ENCODE peak calls at places on chromosomes 13 and 19, in seven cellular contexts. D, N, V, A, R, H and F are unnamed samples.

GRCh38 chr19:30130356-30131122 is 188.5 kb downstream of the URI1 start:
- DNase-seq in H (no peak), D (no peak), V (no peak), N (no peak), R (no peak), A (no peak), F (no peak)

GRCh38 chr13:33487575-33488243 is 202.2 kb upstream of the STARD13 start:
- DNase-seq in D (peak; percentile 65), R (no peak), H (no peak), N (peak; percentile 74), A (peak; percentile 56), V (peak; percentile 27), F (no peak)

GRCh38 chr19:39566064-39566463 is 26.1 kb upstream of the EID2 start:
- DNase-seq in H (no peak), R (no peak), N (no peak), A (no peak), V (no peak), D (no peak), F (no peak)

GRCh38 chr19:46639356-46640061 is 3.5 kb upstream of the GNG8 start:
- DNase-seq in A (peak; percentile 89), V (no peak), H (no peak), R (no peak), N (peak; percentile 74), D (peak; percentile 58), F (no peak)

GRCh38 chr19:3366761-3367571 is 583 bp downstream of the NFIC start:
- DNase-seq in A (peak; percentile 57), D (no peak), V (no peak), R (no peak), N (peak; percentile 37), H (peak; percentile 77), F (no peak)

GRCh38 chr13:44904982-44905381 is 84.3 kb downstream of the NUFIP1 start:
- DNase-seq in H (no peak), R (no peak), N (no peak), V (no peak), A (peak; percentile 99), D (peak; percentile 97), F (no peak)

GRCh38 chr19:2374808-2375207 is 14.7 kb downstream of the TMPRSS9 start:
- DNase-seq in N (no peak), H (no peak), D (no peak), V (no peak), A (no peak), R (no peak), F (no peak)

GRCh38 chr13:113415032-113415431 is 38.3 kb downstream of the ADPRHL1 start:
- DNase-seq in V (no peak), R (no peak), A (no peak), D (no peak), H (no peak), N (no peak), F (no peak)

GRCh38 chr19:461664-462551 is 1.1 kb upstream of the SHC2 start:
- DNase-seq in V (peak; percentile 73), R (no peak), N (peak; percentile 63), H (peak; percentile 77), A (peak; percentile 17), D (no peak), F (no peak)

GRCh38 chr13:95354156-95354555 is 52.9 kb upstream of the ABCC4 start:
- DNase-seq in R (no peak), A (no peak), D (no peak), N (no peak), H (no peak), V (no peak), F (no peak)

GRCh38 chr19:11479470-11480080 is 1.3 kb downstream of the ELAVL3 start:
- DNase-seq in V (peak; percentile 92), R (no peak), A (no peak), D (no peak), N (peak; percentile 78), H (peak; percentile 97), F (peak; percentile 50)
- H2BK5ac ChIP-seq in V (no peak overlapping the region), R (no peak overlapping the region), A (no peak overlapping the region), D (no peak overlapping the region), N (no peak overlapping the region), H (no peak overlapping the region), F (no peak overlapping the region)

GRCh38 chr19:5406816-5407215 is 48.4 kb upstream of the ZNRF4 start:
- DNase-seq in D (no peak), H (no peak), A (no peak), R (no peak), V (no peak), N (no peak), F (no peak)
- H2BK5ac ChIP-seq in D (no peak overlapping the region), H (no peak overlapping the region), A (no peak overlapping the region), R (no peak overlapping the region), V (no peak overlapping the region), N (no peak overlapping the region), F (no peak overlapping the region)

DNA sequence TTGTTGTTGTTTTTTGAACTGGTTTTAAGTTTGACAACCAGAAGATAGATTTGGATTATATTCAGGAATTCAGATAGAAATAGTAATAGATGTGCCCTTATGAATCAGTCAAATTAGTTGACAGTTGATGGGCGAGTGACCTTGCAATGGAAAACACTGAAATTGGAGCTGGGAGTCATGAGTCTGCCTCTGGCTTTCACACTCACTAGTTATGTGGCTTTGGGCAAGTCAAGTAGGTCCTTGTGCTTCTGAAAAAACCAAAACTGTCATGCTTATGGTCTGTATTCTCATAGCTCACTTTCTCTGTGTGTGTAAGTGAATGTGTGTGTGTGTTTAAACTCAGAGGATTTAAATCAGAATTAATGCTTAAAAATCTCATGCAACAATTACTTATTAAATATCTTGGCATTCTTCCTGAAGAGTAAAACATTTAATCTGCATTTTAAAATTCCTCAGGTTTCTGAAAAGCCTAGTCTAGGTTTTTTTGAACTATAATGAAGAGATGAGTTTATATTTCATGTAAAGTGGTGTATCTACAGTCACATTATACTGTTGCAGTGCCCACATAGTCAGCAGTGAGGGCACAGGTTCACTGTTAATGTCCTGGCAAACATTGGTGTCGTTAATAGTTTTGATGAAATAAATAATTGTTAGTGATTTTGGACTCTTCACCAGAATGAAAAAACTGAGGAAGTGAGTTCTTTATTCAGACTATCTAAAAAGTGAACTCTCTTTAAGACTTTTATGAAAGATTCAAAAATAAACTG is 32.5 kb downstream of the UCHL3 start:
- DNase-seq in D (peak; percentile 18), V (no peak), R (no peak), A (no peak), H (no peak), N (no peak), F (no peak)
- H2BK5ac ChIP-seq in D (no peak overlapping the region), V (no peak overlapping the region), R (no peak overlapping the region), A (no peak overlapping the region), H (no peak overlapping the region), N (no peak overlapping the region), F (no peak overlapping the region)

GRCh38 chr13:32178763-32179162 is 136.4 kb downstream of the ZAR1L start:
- DNase-seq in A (no peak), R (no peak), V (no peak), N (no peak), H (no peak), D (no peak), F (no peak)

GRCh38 chr13:32175943-32176342 is 139.2 kb downstream of the ZAR1L start:
- DNase-seq in A (no peak), H (no peak), D (no peak), R (no peak), N (no peak), V (no peak), F (no peak)

GRCh38 chr13:32175307-32175706 is 139.9 kb downstream of the ZAR1L start:
- DNase-seq in N (no peak), A (no peak), R (no peak), D (no peak), V (no peak), H (no peak), F (no peak)

GRCh38 chr13:32176696-32177095 is 138.5 kb downstream of the ZAR1L start:
- DNase-seq in R (no peak), H (no peak), V (no peak), A (no peak), D (no peak), N (no peak), F (no peak)

DNA sequence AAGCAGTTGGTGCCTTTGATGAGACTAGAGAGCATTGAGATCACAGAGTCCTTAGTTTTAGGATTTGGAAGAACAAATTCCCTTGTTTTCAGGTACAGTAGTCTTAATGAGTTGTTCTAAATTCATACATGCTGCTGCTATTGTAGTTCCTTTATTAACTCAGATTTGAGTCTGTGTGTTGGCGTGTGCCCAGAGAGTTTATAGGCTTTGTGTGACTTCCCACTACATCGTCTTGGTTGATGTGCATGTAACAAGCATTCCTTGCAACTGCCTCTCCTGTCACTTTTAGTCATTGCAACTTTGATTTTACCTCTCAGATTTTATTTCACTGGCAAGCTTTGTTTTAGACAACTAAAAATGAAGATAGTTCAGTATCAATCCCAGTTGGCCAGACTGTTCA is 135.5 kb downstream of the ZAR1L start:
- DNase-seq in H (no peak), V (no peak), A (no peak), N (no peak), D (no peak), R (no peak), F (no peak)
- H2BK5ac ChIP-seq in H (no peak overlapping the region), V (no peak overlapping the region), A (no peak overlapping the region), N (no peak overlapping the region), D (no peak overlapping the region), R (no peak overlapping the region), F (no peak overlapping the region)

GRCh38 chr13:83672611-83673010 is 209.7 kb downstream of the SLITRK1 start:
- DNase-seq in H (no peak), R (no peak), V (no peak), A (no peak), D (no peak), N (no peak), F (no peak)

GRCh38 chr13:83681547-83681946 is 200.7 kb downstream of the SLITRK1 start:
- DNase-seq in D (no peak), A (no peak), H (no peak), N (no peak), R (no peak), V (no peak), F (no peak)

GRCh38 chr13:83677985-83678384 is 204.3 kb downstream of the SLITRK1 start:
- DNase-seq in N (no peak), D (no peak), H (no peak), A (no peak), R (no peak), V (no peak), F (no peak)
- H2BK5ac ChIP-seq in N (no peak overlapping the region), D (no peak overlapping the region), H (no peak overlapping the region), A (no peak overlapping the region), R (no peak overlapping the region), V (no peak overlapping the region), F (no peak overlapping the region)

GRCh38 chr13:43787998-43788397 is 1.2 kb upstream of the ENOX1 start:
- DNase-seq in V (no peak), H (no peak), N (peak; percentile 72), R (no peak), A (peak; percentile 78), D (peak; percentile 52), F (peak; percentile 38)
- H2BK5ac ChIP-seq in V (no peak overlapping the region), H (no peak overlapping the region), N (no peak overlapping the region), R (no peak overlapping the region), A (no peak overlapping the region), D (no peak overlapping the region), F (no peak overlapping the region)

GRCh38 chr13:20547479-20547908 is 19.5 kb upstream of the IFT88 start:
- DNase-seq in N (no peak), D (no peak), A (no peak), R (no peak), V (no peak), H (no peak), F (no peak)
- H2BK5ac ChIP-seq in N (no peak overlapping the region), D (no peak overlapping the region), A (no peak overlapping the region), R (no peak overlapping the region), V (no peak overlapping the region), H (no peak overlapping the region), F (no peak overlapping the region)